ENCODE peak calls at places on chromosomes 11 and 22, in six cellular contexts. D is neuronal stem cell, I is H1, N is IMR-90, P is mesenchymal stem cell, R is trophoblast cell. F is an unnamed sample.

GRCh38 chr11:119509969-119510401 is 87.0 kb upstream of the THY1 start:
- DNase-seq in N (peak; percentile 92), R (peak; percentile 50), I (no peak), P (peak; percentile 80), D (no peak), F (no peak)

GRCh38 chr11:12441081-12441801 is 63.9 kb downstream of the PARVA start:
- DNase-seq in R (no peak), N (peak; percentile 62), D (no peak), I (no peak), P (peak; percentile 62), F (no peak)

GRCh38 chr11:10651579-10652361 is 41.8 kb downstream of the IRAG1 start:
- DNase-seq in D (no peak), I (no peak), N (no peak), P (peak; percentile 67), R (no peak), F (no peak)

GRCh38 chr22:19405133-19405532 is 26.4 kb downstream of the HIRA start:
- DNase-seq in P (no peak), N (no peak), D (no peak), R (no peak), I (no peak), F (no peak)

GRCh38 chr11:94134651-94135512 is 6.2 kb downstream of the PANX1 start:
- DNase-seq in R (peak; percentile 80), D (no peak), I (no peak), P (peak; percentile 96), N (peak; percentile 96), F (no peak)

GRCh38 chr22:43592470-43592869 is 180.7 kb downstream of the MPPED1 start:
- DNase-seq in R (no peak), I (peak; percentile 63), P (no peak), D (peak; percentile 20), N (peak; percentile 2), F (peak; percentile 51)

GRCh38 chr22:19450363-19451175 is 3.1 kb upstream of the C22orf39 start:
- DNase-seq in N (peak; percentile 13), D (no peak), R (no peak), P (no peak), I (no peak), F (no peak)

GRCh38 chr22:31178859-31179258 is 18.9 kb downstream of the RNF185 start:
- DNase-seq in R (peak; percentile 62), P (no peak), I (no peak), D (no peak), N (no peak), F (no peak)

GRCh38 chr11:44275961-44276550 is 33.9 kb downstream of the ALX4 start:
- DNase-seq in R (no peak), I (no peak), D (no peak), N (no peak), P (no peak), F (no peak)

GRCh38 chr11:85806876-85807275 is 4.1 kb downstream of the SYTL2 start:
- DNase-seq in N (no peak), I (no peak), P (no peak), D (no peak), R (no peak), F (no peak)

GRCh38 chr22:32994046-32994827 is 63.9 kb downstream of the SYN3 start:
- DNase-seq in R (no peak), D (peak; percentile 36), N (no peak), P (no peak), I (peak; percentile 46), F (peak; percentile 39)

GRCh38 chr11:69044111-69045013 is 4.4 kb upstream of the TPCN2 start:
- DNase-seq in R (no peak), P (peak; percentile 84), I (peak; percentile 82), D (peak; percentile 43), N (peak; percentile 72), F (peak; percentile 94)

GRCh38 chr22:36243996-36244395 is 4.7 kb upstream of the APOL2 start:
- DNase-seq in P (no peak), R (no peak), I (no peak), D (no peak), N (no peak), F (no peak)

GRCh38 chr22:37533995-37534394 is 14.8 kb upstream of the CARD10 start:
- DNase-seq in R (no peak), P (peak; percentile 87), N (peak; percentile 88), D (no peak), I (no peak), F (no peak)

GRCh38 chr22:50192825-50193204 is 7.1 kb downstream of the TRABD start:
- DNase-seq in P (no peak), I (no peak), N (no peak), D (no peak), R (no peak), F (no peak)

GRCh38 chr11:61791737-61792309 is 576 bp downstream of the TMEM258 start:
- DNase-seq in P (peak; percentile 96), R (peak; percentile 64), N (peak; percentile 95), I (no peak), D (peak; percentile 66), F (peak; percentile 79)

GRCh38 chr11:123479048-123479837 is 49.2 kb downstream of the GRAMD1B start:
- DNase-seq in D (no peak), N (no peak), P (no peak), I (no peak), R (no peak), F (no peak)

GRCh38 chr11:23688835-23689234 is 808.0 kb upstream of the LUZP2 start:
- DNase-seq in R (no peak), D (no peak), I (no peak), P (peak; percentile 89), N (peak; percentile 70), F (peak; percentile 11)

GRCh38 chr22:29342577-29343312 is 27.2 kb upstream of the RASL10A start:
- DNase-seq in I (no peak), R (peak; percentile 88), N (no peak), D (no peak), P (no peak), F (no peak)

GRCh38 chr11:86091086-86091485 is 22.2 kb upstream of the PICALM start:
- DNase-seq in D (no peak), I (no peak), P (no peak), N (no peak), R (no peak), F (no peak)

GRCh38 chr11:31764766-31765165 is 46.4 kb downstream of the PAX6 start:
- DNase-seq in P (no peak), I (no peak), N (no peak), R (no peak), D (no peak), F (no peak)

GRCh38 chr11:8983552-8983951 is 19.3 kb upstream of the TMEM9B start:
- DNase-seq in P (no peak), N (no peak), R (no peak), D (no peak), I (no peak), F (no peak)

GRCh38 chr11:60951611-60951908 is 416 bp downstream of the SLC15A3 start:
- DNase-seq in I (no peak), R (no peak), P (no peak), N (no peak), D (no peak), F (peak; percentile 68)

GRCh38 chr11:124080319-124081001 is 34.8 kb upstream of the VWA5A start:
- DNase-seq in R (peak; percentile 91), D (no peak), I (no peak), P (no peak), N (no peak), F (peak; percentile 36)

GRCh38 chr22:37745548-37746365 is 48.9 kb downstream of the TRIOBP start:
- DNase-seq in D (peak; percentile 91), N (peak; percentile 84), I (peak; percentile 87), P (peak; percentile 90), R (peak; percentile 86), F (peak; percentile 92)

GRCh38 chr11:126647735-126648134 is 292.2 kb downstream of the ST3GAL4 start:
- DNase-seq in D (no peak), N (peak; percentile 87), I (no peak), R (peak; percentile 53), P (peak; percentile 3), F (peak; percentile 30)

GRCh38 chr11:15603208-15603607 is 488.5 kb downstream of the INSC start:
- DNase-seq in D (no peak), I (no peak), P (no peak), N (no peak), R (no peak), F (no peak)

DNA sequence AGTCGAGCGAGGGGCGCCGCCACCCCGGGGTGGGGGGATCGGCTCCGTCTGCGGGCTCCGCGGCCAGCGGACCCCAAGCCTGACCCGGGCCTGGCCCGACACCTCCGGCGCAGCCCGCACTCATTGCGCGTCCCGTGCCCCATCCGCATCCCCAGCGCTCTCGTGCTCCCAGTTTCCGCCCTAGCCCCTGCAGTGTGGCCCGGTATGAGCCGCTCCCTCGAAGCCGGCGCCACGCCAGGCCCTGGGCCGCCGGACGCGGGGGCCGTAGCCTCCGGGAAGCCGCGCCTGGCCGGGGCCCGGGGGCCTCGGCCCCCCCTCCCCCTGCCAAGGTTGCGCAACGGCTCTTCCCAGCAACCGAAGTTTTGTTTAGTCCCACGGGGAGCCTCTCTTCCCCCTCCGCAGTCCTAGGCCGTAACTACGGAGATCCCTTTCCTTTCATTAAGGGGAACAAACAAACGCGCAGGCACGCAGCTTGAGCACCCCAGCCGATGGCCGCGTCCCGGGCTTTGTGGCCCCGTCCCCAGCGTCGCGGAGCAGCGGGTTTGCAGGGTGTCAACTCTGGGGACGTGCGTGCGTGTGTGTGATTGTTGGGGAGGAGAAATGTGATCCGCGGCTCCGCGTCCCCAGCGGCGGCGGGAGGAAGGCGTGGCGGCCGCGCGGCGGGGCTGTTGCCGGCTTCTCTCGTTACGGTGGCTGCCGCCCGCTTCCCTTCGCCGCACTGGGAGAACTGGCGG is 883 bp downstream of the HIPK3 start:
- DNase-seq in D (peak; percentile 76), I (peak; percentile 80), P (peak; percentile 93), R (peak; percentile 69), N (peak; percentile 83), F (peak; percentile 87)
- H3K4ac ChIP-seq in D (peak overlapping the region; percentile 89), I (no peak overlapping the region), P (peak overlapping the region; percentile 96), R (peak overlapping the region; percentile 91), N (peak overlapping the region; percentile 98), F (peak overlapping the region; percentile 60)

GRCh38 chr11:64060263-64060860 is 24.6 kb downstream of the FLRT1 start:
- DNase-seq in N (no peak), R (no peak), D (no peak), P (no peak), I (peak; percentile 65), F (no peak)
- H3K4me3 ChIP-seq in N (peak overlapping the region; percentile 56), R (no peak overlapping the region), D (peak overlapping the region; percentile 42), P (no peak overlapping the region), I (peak overlapping the region; percentile 59), F (no peak overlapping the region)

GRCh38 chr22:20916916-20917810 is at the start of gene CRKL:
- DNase-seq in I (peak; percentile 94), D (peak; percentile 98), P (peak; percentile 97), N (peak; percentile 97), R (peak; percentile 100), F (peak; percentile 99)
- H3K4ac ChIP-seq in I (peak within 1 kb of the TSS; percentile 69), D (peak within 1 kb of the TSS; percentile 93), P (peak within 1 kb of the TSS; percentile 73), N (peak within 1 kb of the TSS; percentile 94), R (peak within 1 kb of the TSS; percentile 99), F (peak within 1 kb of the TSS; percentile 66)

GRCh38 chr11:48107188-48107704 is 109.4 kb upstream of the OR4B1 start:
- DNase-seq in P (peak; percentile 56), I (no peak), R (no peak), D (no peak), N (peak; percentile 67), F (no peak)

GRCh38 chr11:48111941-48112340 is 104.7 kb upstream of the OR4B1 start:
- DNase-seq in I (peak; percentile 29), P (peak; percentile 61), D (no peak), R (no peak), N (no peak), F (no peak)

GRCh38 chr11:48110509-48110766 is 106.2 kb upstream of the OR4B1 start:
- DNase-seq in I (no peak), P (no peak), D (no peak), R (no peak), N (no peak), F (no peak)

GRCh38 chr11:48108231-48109045 is 108.2 kb upstream of the OR4B1 start:
- DNase-seq in R (no peak), D (no peak), N (no peak), P (no peak), I (peak; percentile 42), F (no peak)

GRCh38 chr11:48109046-48109666 is 107.5 kb upstream of the OR4B1 start:
- DNase-seq in I (peak; percentile 13), R (no peak), N (peak; percentile 63), P (peak; percentile 63), D (no peak), F (peak; percentile 51)
- H3K4me3 ChIP-seq in I (no peak overlapping the region), R (no peak overlapping the region), N (no peak overlapping the region), P (no peak overlapping the region), D (peak overlapping the region; percentile 41), F (no peak overlapping the region)